ENCODE peak calls at places on chromosomes 3 and 15, in ten cellular contexts. H is testis, R is cardiac fibroblast, Q is HL-60, K is fibroblast of the aortic adventitia, L is dorsolateral prefrontal cortex, E is Peyer's patch, X is thoracic aorta, D is right cardiac atrium, M is IMR-90. S is an unnamed sample.
A peak's percentile ranks its signal among the peaks of the same experiment; 100 is the strongest.

GRCh38 chr15:47685141-47685870 is 32.0 kb upstream of the SEMA6D start:
- DNase-seq in H (no peak), R (no peak), Q (no peak), K (peak; percentile 5), L (no peak), E (no peak), X (no peak), D (no peak), M (peak; percentile 25), S (no peak)

GRCh38 chr15:55074431-55074830 is 122.3 kb downstream of the RSL24D1 start:
- DNase-seq in H (no peak), R (no peak), Q (no peak), K (no peak), L (no peak), E (no peak), X (no peak), D (no peak), M (no peak), S (no peak)

GRCh38 chr15:59524331-59524731 is 86.3 kb downstream of the FAM81A start:
- DNase-seq in H (no peak), R (no peak), Q (no peak), K (no peak), L (no peak), E (peak; percentile 36), X (no peak), D (no peak), M (no peak), S (peak; percentile 75)

GRCh38 chr3:159945930-159946329 is 42.7 kb upstream of the IL12A start:
- DNase-seq in H (no peak), R (no peak), Q (no peak), K (no peak), L (no peak), E (no peak), X (no peak), D (no peak), M (no peak), S (peak; percentile 29)

GRCh38 chr3:30696901-30697300 is 90.5 kb downstream of the TGFBR2 start:
- DNase-seq in H (no peak), R (no peak), Q (no peak), K (no peak), L (no peak), E (no peak), X (no peak), D (no peak), M (no peak), S (no peak)

GRCh38 chr15:81108427-81108826 is 25.6 kb upstream of the CFAP161 start:
- DNase-seq in H (no peak), R (no peak), Q (no peak), K (no peak), L (no peak), E (no peak), X (no peak), D (no peak), M (no peak), S (no peak)

GRCh38 chr15:54046093-54046492 is 67.9 kb downstream of the UNC13C start:
- DNase-seq in H (no peak), R (no peak), Q (no peak), K (no peak), L (no peak), E (no peak), X (no peak), D (no peak), M (no peak), S (no peak)

GRCh38 chr15:29566914-29567313 is 255.4 kb downstream of the TJP1 start:
- DNase-seq in H (no peak), R (no peak), Q (no peak), K (no peak), L (no peak), E (no peak), X (no peak), D (no peak), M (no peak), S (no peak)

DNA sequence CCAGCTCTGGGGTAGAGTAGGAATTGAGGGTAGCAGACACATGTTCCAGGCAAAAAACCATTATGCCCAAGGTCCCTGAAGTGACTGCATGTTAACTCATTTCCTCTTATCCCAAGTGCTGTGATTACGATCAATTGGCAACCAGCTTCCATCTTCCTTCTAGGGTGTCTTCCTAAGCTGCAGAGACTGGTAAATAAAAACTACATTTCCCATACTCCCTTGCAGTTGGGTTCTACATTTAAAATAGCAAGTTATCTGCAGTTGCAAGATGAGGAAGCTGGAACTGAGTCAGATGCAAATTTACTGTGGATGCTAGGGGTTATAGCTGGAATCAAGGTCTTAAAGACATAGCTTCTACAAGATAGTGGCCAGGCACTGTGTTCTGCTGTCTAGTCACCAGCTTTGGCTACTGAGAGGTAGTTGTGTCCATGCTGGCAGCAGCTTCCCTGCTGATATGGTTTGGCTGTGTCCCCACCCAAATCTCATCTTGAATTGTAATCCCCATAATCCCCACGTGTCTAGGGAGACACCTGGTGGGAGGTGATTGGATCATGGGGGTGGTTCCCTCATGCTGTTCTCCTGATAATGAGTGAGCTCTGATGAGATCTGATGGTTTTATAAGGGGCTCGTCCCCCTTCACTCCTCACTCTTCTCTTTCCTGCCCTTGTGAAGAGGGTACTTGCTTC is 51.3 kb upstream of the FBN1 start:
- DNase-seq in H (no peak), R (no peak), Q (no peak), K (peak; percentile 56), L (no peak), E (no peak), X (no peak), D (no peak), M (peak; percentile 58), S (no peak)
- H3K4me3 ChIP-seq in H (no peak overlapping the region), R (no peak overlapping the region), Q (no peak overlapping the region), K (no peak overlapping the region), L (no peak overlapping the region), E (no peak overlapping the region), X (no peak overlapping the region), D (no peak overlapping the region), M (no peak overlapping the region), S (no peak overlapping the region)

GRCh38 chr3:102741105-102741504 is 306.3 kb downstream of the ZPLD1 start:
- DNase-seq in H (no peak), R (no peak), Q (no peak), K (no peak), L (no peak), E (no peak), X (no peak), D (no peak), M (no peak), S (no peak)
- H3K4me3 ChIP-seq in H (no peak overlapping the region), R (no peak overlapping the region), Q (no peak overlapping the region), K (no peak overlapping the region), L (no peak overlapping the region), E (no peak overlapping the region), X (no peak overlapping the region), D (no peak overlapping the region), M (no peak overlapping the region), S (no peak overlapping the region)

GRCh38 chr15:63044077-63044644 is 1.6 kb downstream of the TPM1 start:
- DNase-seq in H (no peak), R (no peak), Q (no peak), K (no peak), L (no peak), E (no peak), X (no peak), D (no peak), M (no peak), S (no peak)

GRCh38 chr15:63044645-63045437 is 2.3 kb downstream of the TPM1 start:
- DNase-seq in H (no peak), R (no peak), Q (no peak), K (no peak), L (no peak), E (no peak), X (no peak), D (no peak), M (peak; percentile 68), S (no peak)

GRCh38 chr15:63042879-63043340 is 363 bp downstream of the TPM1 start:
- DNase-seq in H (no peak), R (no peak), Q (no peak), K (peak; percentile 42), L (peak; percentile 8), E (no peak), X (no peak), D (no peak), M (no peak), S (no peak)

GRCh38 chr15:63041982-63042878 is at the start of gene TPM1:
- DNase-seq in H (peak; percentile 77), R (peak; percentile 94), Q (no peak), K (peak; percentile 91), L (peak; percentile 54), E (no peak), X (peak; percentile 66), D (peak; percentile 85), M (peak; percentile 93), S (peak; percentile 97)

DNA sequence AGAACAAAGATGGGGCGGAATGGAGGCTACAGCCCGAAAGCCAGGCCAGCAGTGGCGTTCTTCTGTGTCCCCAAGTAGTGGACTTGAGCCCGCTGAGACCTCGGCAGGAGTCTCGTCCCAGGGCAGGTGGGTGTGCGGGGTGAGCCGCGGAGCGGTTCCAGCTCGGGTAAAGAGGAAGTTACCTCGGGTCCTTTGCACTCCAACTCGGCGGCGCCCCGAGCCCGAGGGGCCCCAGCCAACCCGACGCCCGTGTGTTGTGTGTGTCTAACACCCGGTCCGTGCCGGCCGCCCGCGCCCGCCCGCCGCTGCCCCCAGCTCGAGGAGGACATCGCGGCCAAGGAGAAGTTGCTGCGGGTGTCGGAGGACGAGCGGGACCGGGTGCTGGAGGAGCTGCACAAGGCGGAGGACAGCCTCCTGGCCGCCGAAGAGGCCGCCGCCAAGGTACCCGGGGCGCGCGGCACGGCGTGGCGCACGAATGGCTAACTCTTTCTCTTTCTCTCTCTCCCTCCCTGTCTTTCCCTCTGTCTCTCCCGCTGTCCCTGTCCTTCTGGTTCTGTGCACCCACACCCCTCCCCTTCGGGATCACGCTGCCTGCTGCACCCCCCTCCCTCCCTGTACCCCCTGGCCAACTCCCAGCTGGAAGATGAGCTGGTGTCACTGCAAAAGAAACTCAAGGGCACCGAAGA is 987 bp downstream of the TPM1 start:
- DNase-seq in H (no peak), R (no peak), Q (peak; percentile 31), K (no peak), L (peak; percentile 6), E (no peak), X (no peak), D (no peak), M (no peak), S (no peak)
- H3K4me3 ChIP-seq in H (peak overlapping the region; percentile 56), R (peak overlapping the region; percentile 65), Q (peak overlapping the region; percentile 24), K (peak overlapping the region; percentile 98), L (peak overlapping the region; percentile 69), E (peak overlapping the region; percentile 97), X (peak overlapping the region; percentile 83), D (peak overlapping the region; percentile 86), M (peak overlapping the region; percentile 84), S (peak overlapping the region; percentile 86)

GRCh38 chr3:154059798-154060197 is 61.4 kb upstream of the ARHGEF26 start:
- DNase-seq in H (no peak), R (peak; percentile 26), Q (no peak), K (no peak), L (no peak), E (no peak), X (no peak), D (no peak), M (no peak), S (no peak)

GRCh38 chr3:154062513-154062912 is 58.7 kb upstream of the ARHGEF26 start:
- DNase-seq in H (no peak), R (no peak), Q (no peak), K (no peak), L (no peak), E (no peak), X (no peak), D (no peak), M (no peak), S (no peak)

DNA sequence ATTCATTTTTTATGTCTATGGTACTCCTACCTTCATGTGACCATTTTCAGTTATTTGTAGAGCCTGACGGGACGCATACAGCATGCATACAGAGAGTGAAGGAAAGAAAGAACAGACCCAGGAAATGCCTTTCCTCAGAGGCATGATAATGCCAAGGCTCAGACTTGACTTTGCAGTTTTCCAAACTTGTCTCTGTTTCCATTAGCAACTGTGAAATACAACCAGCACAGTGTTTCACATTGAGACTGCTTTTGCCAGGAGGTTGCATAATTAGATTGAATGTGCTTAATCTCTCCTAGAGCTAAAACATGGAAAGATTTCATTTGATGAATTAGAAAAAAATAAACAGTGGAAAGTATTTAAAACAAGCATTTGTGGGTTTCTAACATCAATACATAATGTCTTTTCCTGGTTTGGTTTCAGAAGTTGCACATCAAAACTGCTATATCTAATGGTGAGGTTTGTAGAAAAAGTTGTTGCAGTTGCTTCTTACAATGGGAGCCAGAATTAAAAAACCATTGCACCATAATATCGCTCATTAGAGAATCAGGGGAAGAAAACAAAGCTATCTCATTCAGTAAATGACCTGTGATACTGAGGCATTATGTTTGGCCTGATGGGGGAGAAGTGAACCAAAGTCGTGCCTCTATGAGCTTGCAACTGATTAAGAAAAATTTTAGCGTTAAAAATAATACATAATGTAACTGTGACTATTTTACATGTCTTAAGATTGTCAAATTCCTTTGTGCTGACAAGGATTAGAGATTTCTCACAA is 60.4 kb upstream of the ARHGEF26 start:
- DNase-seq in H (no peak), R (peak; percentile 97), Q (no peak), K (peak; percentile 91), L (no peak), E (no peak), X (peak; percentile 7), D (no peak), M (peak; percentile 25), S (no peak)
- H3K4me3 ChIP-seq in H (no peak overlapping the region), R (no peak overlapping the region), Q (no peak overlapping the region), K (no peak overlapping the region), L (no peak overlapping the region), E (no peak overlapping the region), X (peak overlapping the region; percentile 23), D (no peak overlapping the region), M (no peak overlapping the region), S (peak overlapping the region; percentile 16)

S was measured in esophagus muscularis mucosa.